ENCODE peak calls at places on chromosomes 16 and 17, in five cellular contexts. One of them, this sample, is unnamed.

GRCh38 chr16:49491111-49491670 is 117.6 kb downstream of the C16orf78 start:
- DNase-seq in amygdala: no peak
- DNase-seq in EL: no peak
- DNase-seq in effector CD4-positive, alpha-beta T cell: no peak
- DNase-seq in RWPE2: peak
- DNase-seq in this sample: no peak

GRCh38 chr16:11202260-11203091 is 53.5 kb downstream of the SOCS1 start:
- DNase-seq in amygdala: no peak
- DNase-seq in EL: no peak
- DNase-seq in effector CD4-positive, alpha-beta T cell: no peak
- DNase-seq in RWPE2: no peak
- DNase-seq in this sample: no peak

GRCh38 chr17:21194210-21194609 is 19.8 kb downstream of the TMEM11 start:
- DNase-seq in amygdala: no peak
- DNase-seq in EL: no peak
- DNase-seq in effector CD4-positive, alpha-beta T cell: no peak
- DNase-seq in RWPE2: no peak
- DNase-seq in this sample: no peak

GRCh38 chr17:80379348-80379747 is 35.6 kb upstream of the ENDOV start:
- DNase-seq in amygdala: no peak
- DNase-seq in EL: no peak
- DNase-seq in effector CD4-positive, alpha-beta T cell: no peak
- DNase-seq in RWPE2: no peak
- DNase-seq in this sample: no peak

GRCh38 chr17:48723555-48724239 is 712 bp downstream of the PRAC2 start:
- DNase-seq in amygdala: no peak
- DNase-seq in EL: peak
- DNase-seq in effector CD4-positive, alpha-beta T cell: no peak
- DNase-seq in RWPE2: peak
- DNase-seq in this sample: no peak

GRCh38 chr17:62792122-62792800 is 15.9 kb downstream of the MARCHF10 start:
- DNase-seq in amygdala: no peak
- DNase-seq in EL: peak
- DNase-seq in effector CD4-positive, alpha-beta T cell: no peak
- DNase-seq in RWPE2: no peak
- DNase-seq in this sample: no peak

GRCh38 chr17:8413321-8413720 is 15.7 kb upstream of the RNF222 start:
- DNase-seq in amygdala: no peak
- DNase-seq in EL: no peak
- DNase-seq in effector CD4-positive, alpha-beta T cell: no peak
- DNase-seq in RWPE2: no peak
- DNase-seq in this sample: no peak

GRCh38 chr17:7141824-7142223 is 27.2 kb upstream of the ASGR2 start:
- DNase-seq in amygdala: no peak
- DNase-seq in EL: no peak
- DNase-seq in effector CD4-positive, alpha-beta T cell: no peak
- DNase-seq in RWPE2: no peak
- DNase-seq in this sample: no peak

GRCh38 chr17:51050291-51051033 is 70.2 kb downstream of the SPAG9 start:
- DNase-seq in amygdala: no peak
- DNase-seq in EL: no peak
- DNase-seq in effector CD4-positive, alpha-beta T cell: no peak
- DNase-seq in RWPE2: no peak
- DNase-seq in this sample: peak

GRCh38 chr17:28570716-28571254 is 539 bp downstream of the PIGS start:
- DNase-seq in amygdala: no peak
- DNase-seq in EL: peak
- DNase-seq in effector CD4-positive, alpha-beta T cell: peak
- DNase-seq in RWPE2: no peak
- DNase-seq in this sample: peak

This sample was measured in dermis blood vessel endothelial cell.